ENCODE peak calls at places on chromosome 4, in five cellular contexts. W is astrocyte of the spinal cord; P is CD8-positive, alpha-beta T cell; X is heart right ventricle; K is GM12865. M is an unnamed sample.

GRCh38 chr4:37981425-37981824 is 21.2 kb downstream of the PTTG2 start:
- DNase-seq in P (no peak), X (no peak), K (no peak), W (no peak), M (no peak)

GRCh38 chr4:69025191-69025998 is 70.9 kb upstream of the UGT2B7 start:
- DNase-seq in P (no peak), K (peak), X (no peak), W (no peak), M (no peak)

GRCh38 chr4:108644237-108644636 is 6.2 kb upstream of the OSTC start:
- DNase-seq in W (peak), K (no peak), P (no peak), X (no peak), M (no peak)

GRCh38 chr4:152535236-152535902 is 523 bp downstream of the FBXW7 start:
- DNase-seq in X (no peak), W (no peak), K (no peak), P (peak), M (peak)

GRCh38 chr4:157013656-157014055 is 42.1 kb upstream of the PDGFC start:
- DNase-seq in X (no peak), K (no peak), P (no peak), W (no peak), M (no peak)

GRCh38 chr4:151888367-151888866 is 127.6 kb upstream of the GATB start:
- DNase-seq in X (no peak), W (no peak), K (peak), P (no peak), M (peak)

GRCh38 chr4:78518551-78518950 is 33.0 kb upstream of the ANXA3 start:
- DNase-seq in K (no peak), P (no peak), X (no peak), W (no peak), M (no peak)

GRCh38 chr4:88605744-88606143 is 13.5 kb downstream of the HERC3 start:
- DNase-seq in P (no peak), W (no peak), K (peak), X (no peak), M (no peak)

GRCh38 chr4:155787113-155787710 is 28.4 kb downstream of the GUCY1B1 start:
- DNase-seq in P (no peak), K (peak), X (no peak), W (peak), M (peak)

GRCh38 chr4:7042697-7043464 is at the start of gene TADA2B:
- DNase-seq in K (peak), P (peak), X (peak), W (peak), M (peak)
- TF ChIP-seq CTCF in K (peak), P (no peak), X (peak), W (peak), M (peak)

GRCh38 chr4:75490155-75490554 is 24.0 kb downstream of the RCHY1 start:
- DNase-seq in W (peak), K (no peak), X (no peak), P (no peak), M (no peak)
- TF ChIP-seq CTCF in W (peak), K (peak), X (peak), P (no peak), M (peak)

DNA sequence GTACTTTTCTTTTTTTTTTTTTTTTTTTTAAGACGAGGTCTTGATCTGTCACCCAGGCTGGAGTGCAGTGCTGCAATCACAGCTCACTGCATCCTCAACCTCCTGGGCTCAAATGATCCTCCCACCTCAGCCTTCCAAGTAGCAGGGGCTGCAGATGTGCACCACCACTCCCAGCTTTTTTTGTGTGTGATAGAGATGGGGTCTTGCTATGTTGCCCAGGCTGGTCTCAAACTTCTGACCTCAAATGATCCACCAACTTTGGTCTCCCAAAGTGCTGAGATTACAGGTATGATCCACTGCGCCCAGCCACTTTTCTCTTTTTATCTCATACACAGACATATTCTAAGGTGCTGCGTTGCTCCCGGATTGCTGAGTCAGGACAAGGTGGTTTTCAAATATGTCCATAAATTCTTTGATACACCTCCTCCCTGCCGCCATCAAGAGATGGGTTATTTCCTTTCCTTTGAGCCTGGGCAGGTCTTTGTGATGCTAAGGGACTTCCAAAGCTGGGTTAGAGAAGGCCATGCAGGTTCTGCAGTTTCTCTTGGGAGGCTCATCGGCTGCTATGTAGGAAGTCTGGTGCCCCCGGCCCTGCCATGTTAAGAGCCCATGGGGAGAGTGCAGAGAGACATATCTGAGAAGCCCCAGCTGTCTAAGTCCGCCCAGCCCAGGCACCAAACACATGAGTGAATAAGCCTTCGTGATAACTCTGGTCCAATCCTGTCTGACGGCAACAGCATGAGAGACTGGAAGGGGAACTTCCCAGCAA is 8.4 kb upstream of the PLA2G12A start:
- DNase-seq in W (no peak), P (no peak), K (no peak), X (no peak), M (no peak)
- TF ChIP-seq CTCF in W (no peak), P (no peak), K (no peak), X (no peak), M (no peak)

DNA sequence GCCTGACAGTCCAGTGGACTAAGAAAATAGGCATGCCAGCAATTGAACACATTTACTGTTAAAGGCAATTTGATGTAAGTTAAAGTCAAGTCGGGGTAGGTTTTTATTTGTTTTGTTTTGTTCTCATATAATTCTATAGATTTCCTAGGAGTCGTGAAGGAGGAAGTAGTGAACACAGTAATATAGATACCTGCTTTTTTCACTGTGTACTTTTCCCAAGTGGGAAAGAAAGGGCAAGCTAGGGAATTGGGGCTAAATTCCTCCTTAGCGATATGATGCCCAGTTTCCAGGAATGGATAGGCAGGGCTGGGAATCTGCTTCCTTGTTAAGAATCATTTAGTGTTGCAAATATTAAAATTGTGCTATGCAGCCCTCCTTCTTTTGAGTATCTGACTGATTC is 271.0 kb downstream of the ARHGAP24 start:
- DNase-seq in X (no peak), K (no peak), W (no peak), P (no peak), M (no peak)
- TF ChIP-seq CTCF in X (no peak), K (no peak), W (no peak), P (no peak), M (no peak)